ENCODE peak calls at places on chromosomes 4 and X, in six cellular contexts. F, H, N, K, O and W are unnamed samples.

GRCh38 chr4:178553201-178553600 is 1111.0 kb upstream of the AGA start:
- DNase-seq in K (no peak), N (no peak), F (no peak), O (no peak), H (no peak), W (no peak)

GRCh38 chr4:82421796-82422560 is 8.3 kb downstream of the HNRNPDL start:
- DNase-seq in F (no peak), H (peak; percentile 67), K (no peak), O (no peak), N (no peak), W (no peak)

GRCh38 chr4:137688651-137689050 is 156.4 kb upstream of the PCDH18 start:
- DNase-seq in K (no peak), F (no peak), N (no peak), O (no peak), H (no peak), W (no peak)

GRCh38 chr4:107838138-107838618 is 13.4 kb downstream of the SGMS2 start:
- DNase-seq in H (no peak), F (peak; percentile 25), K (no peak), N (no peak), O (no peak), W (no peak)

GRCh38 chrX:147077472-147077871 is 262.9 kb upstream of the CXorf51A start:
- DNase-seq in K (no peak), N (no peak), H (no peak), O (no peak), F (no peak), W (no peak)

GRCh38 chr4:8592366-8593267 is at the start of gene CPZ:
- DNase-seq in H (peak; percentile 92), K (peak; percentile 88), F (peak; percentile 50), O (no peak), N (peak; percentile 18), W (peak; percentile 86)

GRCh38 chr4:13559414-13559813 is 15.1 kb upstream of the NKX3-2 start:
- DNase-seq in K (no peak), F (peak; percentile 78), O (no peak), N (no peak), H (no peak), W (peak; percentile 83)

GRCh38 chr4:119321921-119322687 is at the start of gene FABP2:
- DNase-seq in N (no peak), F (no peak), K (no peak), O (no peak), H (no peak), W (no peak)

GRCh38 chr4:45629717-45630116 is 494.1 kb downstream of the GABRG1 start:
- DNase-seq in O (no peak), K (no peak), N (no peak), F (no peak), H (no peak), W (no peak)

GRCh38 chrX:71235482-71235881 is 12.5 kb downstream of the GJB1 start:
- DNase-seq in N (no peak), F (no peak), K (no peak), H (no peak), O (no peak), W (no peak)

GRCh38 chr4:94507708-94508107 is 56.0 kb downstream of the PDLIM5 start:
- DNase-seq in F (peak; percentile 93), O (no peak), H (no peak), N (peak; percentile 39), K (no peak), W (no peak)

GRCh38 chrX:135328421-135329005 is 19.2 kb downstream of the ETDC start:
- DNase-seq in N (no peak), H (no peak), F (peak; percentile 20), O (no peak), K (no peak), W (no peak)

GRCh38 chrX:148567229-148567628 is 66.8 kb downstream of the AFF2 start:
- DNase-seq in N (no peak), H (no peak), O (no peak), K (no peak), F (peak; percentile 25), W (peak; percentile 3)

GRCh38 chrX:136147320-136147901 is at the start of gene FHL1:
- DNase-seq in N (peak; percentile 77), O (peak; percentile 68), F (peak; percentile 12), H (peak; percentile 69), K (peak; percentile 75), W (peak; percentile 55)

GRCh38 chr4:113637823-113638691 is 123.5 kb downstream of the CAMK2D start:
- DNase-seq in O (no peak), H (no peak), F (no peak), K (peak; percentile 27), N (no peak), W (no peak)

GRCh38 chr4:113636877-113637276 is 124.7 kb downstream of the CAMK2D start:
- DNase-seq in H (no peak), F (peak; percentile 62), K (no peak), N (no peak), O (no peak), W (peak; percentile 84)

GRCh38 chr4:113637363-113637762 is 124.2 kb downstream of the CAMK2D start:
- DNase-seq in F (peak; percentile 77), K (no peak), O (no peak), N (no peak), H (no peak), W (no peak)

GRCh38 chr4:113641025-113641431 is 120.5 kb downstream of the CAMK2D start:
- DNase-seq in H (no peak), O (no peak), F (no peak), N (no peak), K (no peak), W (no peak)

GRCh38 chr4:113639311-113639710 is 122.2 kb downstream of the CAMK2D start:
- DNase-seq in K (no peak), N (no peak), F (no peak), H (no peak), O (no peak), W (no peak)
- H3K4me1 ChIP-seq in K (peaks cover 9% of the 10 kb centered on the region), N (peaks cover 98% of the 10 kb centered on the region), F (peaks cover 15% of the 10 kb centered on the region), H (peaks cover 5% of the 10 kb centered on the region), O (peaks cover 66% of the 10 kb centered on the region), W (peaks cover 32% of the 10 kb centered on the region)

GRCh38 chrX:100635989-100636320 is 651 bp downstream of the TSPAN6 start:
- DNase-seq in O (no peak), H (no peak), K (no peak), F (no peak), N (no peak), W (no peak)
- H3K4me3 ChIP-seq in O (peak overlapping the region; percentile 62), H (peak overlapping the region; percentile 87), K (peak overlapping the region; percentile 73), F (peak overlapping the region; percentile 63), N (peak overlapping the region; percentile 63), W (peak overlapping the region; percentile 85)

DNA sequence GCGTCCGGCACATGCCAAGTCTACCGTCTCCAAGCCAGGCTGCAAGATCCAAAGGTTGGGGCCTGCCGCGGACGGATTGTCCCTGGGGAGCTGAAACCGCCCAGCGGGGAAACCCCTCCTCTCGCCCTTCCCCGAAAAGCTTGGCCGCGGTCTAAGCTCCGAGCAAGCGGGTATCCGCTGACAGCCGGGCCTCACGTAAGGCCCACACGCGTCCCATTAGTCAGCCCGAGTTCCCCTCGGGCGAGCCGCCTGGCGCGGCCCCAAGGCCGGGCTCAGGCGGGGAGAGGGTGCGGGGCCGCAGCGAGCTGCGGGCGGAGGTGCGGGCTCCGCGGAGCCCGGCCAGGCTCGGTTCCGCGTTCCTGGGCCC is 6.9 kb upstream of the BCOR start:
- DNase-seq in H (peak; percentile 77), O (peak; percentile 60), N (peak; percentile 61), K (peak; percentile 53), F (peak; percentile 67), W (peak; percentile 30)
- H3K4me1 ChIP-seq in H (no peaks in the 10 kb centered on the region), O (peaks cover 27% of the 10 kb centered on the region), N (peaks cover 18% of the 10 kb centered on the region), K (peaks cover 44% of the 10 kb centered on the region), F (peaks cover 8% of the 10 kb centered on the region), W (no peaks in the 10 kb centered on the region)

GRCh38 chr4:54225671-54226398 is 3.3 kb upstream of the PDGFRA start:
- DNase-seq in O (no peak), F (no peak), K (peak; percentile 29), N (no peak), H (peak; percentile 71), W (no peak)

GRCh38 chr4:54226399-54227260 is 2.5 kb upstream of the PDGFRA start:
- DNase-seq in K (peak; percentile 38), O (peak; percentile 68), H (peak; percentile 85), N (peak; percentile 79), F (peak; percentile 86), W (peak; percentile 28)

GRCh38 chr4:54228064-54228527 is 997 bp upstream of the PDGFRA start:
- DNase-seq in H (peak; percentile 95), O (peak; percentile 62), F (peak; percentile 82), N (peak; percentile 77), K (peak; percentile 92), W (peak; percentile 94)

GRCh38 chr4:54227261-54228063 is 1.6 kb upstream of the PDGFRA start:
- DNase-seq in K (peak; percentile 72), O (peak; percentile 48), F (peak; percentile 80), N (peak; percentile 56), H (peak; percentile 86), W (peak; percentile 72)

GRCh38 chr4:54224960-54225670 is 4.0 kb upstream of the PDGFRA start:
- DNase-seq in O (no peak), N (no peak), K (peak; percentile 7), H (peak; percentile 61), F (no peak), W (no peak)
- H3K4me3 ChIP-seq in O (peak overlapping the region; percentile 59), N (peak overlapping the region; percentile 58), K (peak overlapping the region; percentile 57), H (peak overlapping the region; percentile 84), F (no peak overlapping the region), W (no peak overlapping the region)

DNA sequence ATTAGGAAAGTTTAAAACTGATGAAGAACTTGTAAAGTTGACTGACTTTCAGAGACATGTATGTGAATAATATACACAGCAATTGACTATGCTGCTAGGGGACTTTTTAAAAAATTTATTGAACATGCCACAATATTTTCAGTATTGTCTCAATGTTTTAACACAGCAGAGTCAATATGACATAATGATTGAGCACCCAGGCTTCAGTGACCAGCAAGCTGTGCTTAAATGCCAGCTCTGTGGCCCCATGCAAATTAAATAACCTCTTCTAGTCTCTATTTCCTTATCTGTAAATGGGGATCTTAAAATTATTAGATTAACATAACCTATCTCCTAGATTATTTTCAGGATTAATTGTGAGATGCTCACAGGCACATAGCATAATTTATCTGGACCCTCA is 56.8 kb upstream of the TXK start:
- DNase-seq in K (no peak), O (no peak), N (no peak), H (no peak), F (no peak), W (no peak)
- H3K4me1 ChIP-seq in K (no peaks in the 10 kb centered on the region), O (peaks cover 10% of the 10 kb centered on the region), N (peaks cover 6% of the 10 kb centered on the region), H (no peaks in the 10 kb centered on the region), F (peaks cover 2% of the 10 kb centered on the region), W (peaks cover 29% of the 10 kb centered on the region)